ENCODE peak calls at places on chromosomes 2 and 18, in six cellular contexts. Z, U, L, M, G and B are unnamed samples.

GRCh38 chr2:231935207-231935524 is 9.0 kb upstream of the NPPC start:
- DNase-seq in Z (peak; percentile 53), G (no peak), U (no peak), L (no peak), M (no peak), B (no peak)

GRCh38 chr18:80173060-80173459 is 64.0 kb downstream of the ADNP2 start:
- DNase-seq in G (no peak), L (no peak), Z (peak; percentile 24), U (no peak), M (no peak), B (no peak)

GRCh38 chr2:215368493-215368809 is 56.6 kb downstream of the ATIC start:
- DNase-seq in Z (no peak), L (no peak), M (no peak), G (no peak), U (no peak), B (no peak)

GRCh38 chr18:61882296-61883004 is 10.4 kb downstream of the RNF152 start:
- DNase-seq in Z (no peak), M (no peak), G (peak; percentile 73), U (peak; percentile 43), L (no peak), B (no peak)

GRCh38 chr2:74504591-74504990 is 2.9 kb downstream of the PCGF1 start:
- DNase-seq in G (peak; percentile 18), L (no peak), M (no peak), U (no peak), Z (no peak), B (no peak)

GRCh38 chr2:10336283-10336682 is 33.6 kb downstream of the HPCAL1 start:
- DNase-seq in Z (no peak), U (no peak), L (no peak), M (no peak), G (no peak), B (no peak)

GRCh38 chr2:150125188-150125587 is 362.3 kb downstream of the RND3 start:
- DNase-seq in G (no peak), L (no peak), U (no peak), Z (no peak), M (no peak), B (no peak)

GRCh38 chr2:85248741-85249524 is 78.9 kb downstream of the TGOLN2 start:
- DNase-seq in Z (no peak), U (peak; percentile 63), L (no peak), G (peak; percentile 90), M (no peak), B (peak; percentile 82)

GRCh38 chr2:47070155-47070919 is 84.8 kb downstream of the STPG4 start:
- DNase-seq in L (no peak), M (no peak), Z (no peak), G (peak; percentile 38), U (no peak), B (no peak)

GRCh38 chr2:102159295-102159694 is 16.7 kb downstream of the IL1R1 start:
- DNase-seq in L (no peak), Z (no peak), M (no peak), G (peak; percentile 61), U (no peak), B (no peak)

GRCh38 chr18:59353079-59353680 is 5.9 kb downstream of the LMAN1 start:
- DNase-seq in U (no peak), Z (no peak), L (no peak), G (peak; percentile 7), M (no peak), B (no peak)

GRCh38 chr2:127619191-127619590 is 26.8 kb upstream of the GPR17 start:
- DNase-seq in L (no peak), U (no peak), G (no peak), M (no peak), Z (peak; percentile 45), B (no peak)

GRCh38 chr2:16272038-16272788 is 331.9 kb downstream of the MYCN start:
- DNase-seq in U (no peak), Z (no peak), L (no peak), G (no peak), M (no peak), B (no peak)

DNA sequence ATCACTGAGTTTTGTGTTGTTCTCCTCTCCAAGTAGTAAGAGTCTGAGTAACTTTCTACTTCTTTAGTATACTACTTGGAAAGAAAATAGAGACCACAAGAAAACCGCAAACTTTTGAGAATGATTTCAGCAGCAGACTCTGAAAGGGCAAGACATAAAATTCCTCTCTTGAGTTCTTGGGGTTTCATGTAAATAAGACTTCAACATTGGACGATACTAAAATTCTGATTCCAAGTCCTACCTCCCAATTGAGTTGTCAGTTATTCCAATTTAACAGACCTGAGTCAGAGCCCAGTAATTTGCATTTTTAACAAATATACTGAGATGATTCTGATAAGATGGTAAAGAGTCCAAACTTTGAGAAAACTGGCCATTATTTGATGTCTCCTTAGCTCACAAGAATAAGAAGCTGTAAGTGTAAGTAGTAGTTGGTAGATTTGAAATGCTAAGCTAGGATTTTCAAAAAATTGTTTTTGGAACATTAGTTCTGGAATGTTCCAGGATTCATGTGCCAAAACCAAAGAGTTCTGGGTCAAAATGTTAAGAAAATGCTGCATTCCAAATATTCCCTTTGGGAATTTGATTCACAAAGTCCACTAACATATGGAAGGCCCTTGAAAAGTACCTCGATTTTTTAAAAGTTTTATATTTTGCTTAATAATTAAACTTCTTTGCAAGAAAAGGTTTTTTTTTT is 261.5 kb upstream of the SPOPL start:
- DNase-seq in U (no peak), L (no peak), M (no peak), G (peak; percentile 3), Z (no peak), B (no peak)
- H3K4me3 ChIP-seq in U (no peak overlapping the region), L (no peak overlapping the region), M (no peak overlapping the region), G (no peak overlapping the region), Z (no peak overlapping the region), B (no peak overlapping the region)

GRCh38 chr2:118850901-118851268 is 3.4 kb upstream of the EN1 start:
- DNase-seq in Z (no peak), M (no peak), G (no peak), U (no peak), L (no peak), B (no peak)

GRCh38 chr2:118850171-118850900 is 2.9 kb upstream of the EN1 start:
- DNase-seq in M (no peak), L (no peak), G (no peak), U (no peak), Z (no peak), B (no peak)

GRCh38 chr2:118852605-118853128 is 5.2 kb upstream of the EN1 start:
- DNase-seq in U (no peak), L (no peak), G (no peak), M (no peak), Z (no peak), B (no peak)

GRCh38 chr2:118853129-118853640 is 5.7 kb upstream of the EN1 start:
- DNase-seq in G (no peak), L (no peak), M (no peak), Z (no peak), U (no peak), B (no peak)

GRCh38 chr2:118851650-118852049 is 4.2 kb upstream of the EN1 start:
- DNase-seq in G (no peak), Z (no peak), U (no peak), L (no peak), M (no peak), B (no peak)
- H3K27me3 ChIP-seq in G (peaks cover 6% of the 10 kb centered on the region), Z (no peaks in the 10 kb centered on the region), U (peaks cover 86% of the 10 kb centered on the region), L (peaks cover 32% of the 10 kb centered on the region), M (peaks cover 98% of the 10 kb centered on the region), B (peaks cover 89% of the 10 kb centered on the region)

DNA sequence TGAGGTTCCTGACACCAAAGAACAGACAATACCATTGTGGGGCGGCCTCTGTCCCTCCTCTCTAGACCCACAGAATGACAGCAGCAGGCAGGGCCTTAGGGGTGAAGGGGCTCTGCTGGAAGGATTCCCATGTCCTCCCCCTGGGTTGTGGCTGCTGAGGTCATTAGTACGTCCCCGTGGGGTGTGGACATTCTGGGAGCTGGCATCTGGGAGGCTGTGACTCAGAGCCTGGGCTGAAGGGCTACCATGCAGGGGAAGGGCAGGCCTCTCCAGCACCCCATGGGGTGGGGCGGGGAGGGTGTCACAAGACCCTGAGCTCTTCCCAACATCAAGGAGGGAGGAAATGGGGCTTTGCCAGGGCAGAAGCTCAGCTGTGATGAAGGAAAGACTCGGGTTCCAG is 105.7 kb upstream of the SMAD2 start:
- DNase-seq in L (no peak), M (no peak), Z (peak; percentile 76), G (peak; percentile 33), U (no peak), B (no peak)
- H3K27ac ChIP-seq in L (no peak overlapping the region), M (no peak overlapping the region), Z (no peak overlapping the region), G (no peak overlapping the region), U (no peak overlapping the region), B (no peak overlapping the region)

GRCh38 chr2:188787002-188787660 is 187.0 kb upstream of the COL3A1 start:
- DNase-seq in M (no peak), U (peak; percentile 56), Z (no peak), G (peak; percentile 85), L (no peak), B (no peak)

GRCh38 chr2:188785515-188785914 is 188.7 kb upstream of the COL3A1 start:
- DNase-seq in U (no peak), L (no peak), Z (no peak), G (peak; percentile 75), M (no peak), B (no peak)

GRCh38 chr2:188784269-188784762 is 189.9 kb upstream of the COL3A1 start:
- DNase-seq in Z (no peak), U (peak; percentile 22), M (no peak), L (no peak), G (no peak), B (no peak)

GRCh38 chr2:188787661-188788044 is 186.5 kb upstream of the COL3A1 start:
- DNase-seq in G (peak; percentile 64), U (peak; percentile 32), Z (no peak), M (no peak), L (no peak), B (no peak)

GRCh38 chr2:188786368-188786781 is 187.8 kb upstream of the COL3A1 start:
- DNase-seq in U (peak; percentile 82), Z (no peak), M (no peak), G (peak; percentile 93), L (no peak), B (no peak)
- H3K4me3 ChIP-seq in U (no peak overlapping the region), Z (no peak overlapping the region), M (no peak overlapping the region), G (peak overlapping the region; percentile 57), L (no peak overlapping the region), B (no peak overlapping the region)

GRCh38 chr2:120516323-120517314 is 170.7 kb downstream of the INHBB start:
- DNase-seq in U (no peak), M (no peak), Z (peak; percentile 4), L (no peak), G (no peak), B (no peak)
- H3K27me3 ChIP-seq in U (peaks cover 7% of the 10 kb centered on the region), M (peaks cover 25% of the 10 kb centered on the region), Z (no peaks in the 10 kb centered on the region), L (no peaks in the 10 kb centered on the region), G (peaks cover 17% of the 10 kb centered on the region), B (peaks cover 36% of the 10 kb centered on the region)